ENCODE peak calls at places on chromosomes 16 and 17, in four cellular contexts. E, C, K and H are unnamed samples. For H3K4me1, the result is how much of the 10 kb centered on the place peaks cover.

GRCh38 chr17:9875441-9875840 is 29.6 kb downstream of the RCVRN start:
- DNase-seq in C (no peak), E (peak), K (no peak), H (no peak)

GRCh38 chr16:85187002-85187401 is 74.7 kb upstream of the CIBAR2 start:
- DNase-seq in E (no peak), C (no peak), K (no peak), H (peak)

GRCh38 chr17:63438092-63439051 is 7.7 kb downstream of the CYB561 start:
- DNase-seq in E (no peak), C (no peak), K (no peak), H (no peak)

GRCh38 chr17:76909971-76910760 is 42.0 kb downstream of the MGAT5B start:
- DNase-seq in K (peak), C (peak), E (no peak), H (no peak)

GRCh38 chr17:62670202-62670821 is 42.8 kb downstream of the MRC2 start:
- DNase-seq in E (no peak), C (no peak), K (peak), H (no peak)

GRCh38 chr16:46789499-46790414 is 41.2 kb downstream of the C16orf87 start:
- DNase-seq in C (peak), K (peak), E (no peak), H (peak)

GRCh38 chr17:82490512-82491195 is 28.9 kb upstream of the FOXK2 start:
- DNase-seq in C (no peak), K (no peak), E (no peak), H (no peak)

GRCh38 chr16:4190934-4191333 is 50.9 kb downstream of the SRL start:
- DNase-seq in E (no peak), K (no peak), C (no peak), H (peak)

GRCh38 chr17:40457369-40457768 is 14.1 kb downstream of the IGFBP4 start:
- DNase-seq in E (no peak), C (no peak), K (no peak), H (no peak)

GRCh38 chr16:58339452-58339938 is 44.7 kb upstream of the PRSS54 start:
- DNase-seq in E (no peak), K (peak), C (peak), H (no peak)

GRCh38 chr16:71746442-71747046 is 22.0 kb upstream of the PHLPP2 start:
- DNase-seq in K (peak), E (peak), C (peak), H (no peak)

GRCh38 chr16:80015566-80015965 is 415.0 kb upstream of the MAF start:
- DNase-seq in E (peak), C (no peak), K (peak), H (no peak)

GRCh38 chr16:73047536-73048291 is at the start of gene ZFHX3:
- DNase-seq in E (peak), C (peak), K (peak), H (peak)

GRCh38 chr17:7883781-7884386 is 4.7 kb upstream of the CHD3 start:
- DNase-seq in E (peak), K (no peak), C (peak), H (no peak)

GRCh38 chr16:57801098-57801855 is 1.0 kb downstream of the KIFC3 start:
- DNase-seq in C (no peak), K (peak), E (peak), H (peak)

GRCh38 chr17:39018267-39019134 is 51.3 kb upstream of the FBXO47 start:
- DNase-seq in C (no peak), E (peak), K (no peak), H (no peak)

GRCh38 chr17:41814195-41814594 is 1.4 kb downstream of the FKBP10 start:
- DNase-seq in K (no peak), E (no peak), C (no peak), H (no peak)

GRCh38 chr17:55426851-55427586 is 5.4 kb upstream of the MMD start:
- DNase-seq in C (no peak), E (no peak), K (peak), H (no peak)

GRCh38 chr17:63550816-63551639 is 751 bp downstream of the DCAF7 start:
- DNase-seq in E (no peak), C (peak), K (peak), H (no peak)

GRCh38 chr17:44792276-44792675 is 33.5 kb downstream of the ADAM11 start:
- DNase-seq in K (peak), C (no peak), E (no peak), H (no peak)

GRCh38 chr16:1533443-1533951 is at the start of gene TMEM204:
- DNase-seq in E (no peak), K (no peak), C (no peak), H (peak)

GRCh38 chr16:82031116-82032084 is 3.7 kb upstream of the HSD17B2 start:
- DNase-seq in C (peak), E (no peak), K (peak), H (no peak)

GRCh38 chr16:72856797-72857196 is 191.1 kb downstream of the ZFHX3 start:
- DNase-seq in K (no peak), E (no peak), C (peak), H (no peak)

GRCh38 chr16:84286568-84287220 is 8.0 kb upstream of the WFDC1 start:
- DNase-seq in E (no peak), K (no peak), C (no peak), H (peak)

GRCh38 chr17:13885953-13886889 is 183.1 kb upstream of the COX10 start:
- DNase-seq in K (no peak), C (no peak), E (no peak), H (no peak)

GRCh38 chr17:58039975-58040374 is 32.9 kb upstream of the SRSF1 start:
- DNase-seq in E (no peak), C (no peak), K (peak), H (no peak)

GRCh38 chr16:65667013-65667578 is 545.2 kb upstream of the CDH11 start:
- DNase-seq in C (peak), E (no peak), K (no peak), H (no peak)

GRCh38 chr17:63124536-63124935 is 158.5 kb downstream of the TANC2 start:
- DNase-seq in C (peak), E (no peak), K (no peak), H (no peak)

GRCh38 chr17:50198026-50198669 is 3.3 kb downstream of the COL1A1 start:
- DNase-seq in E (peak), C (peak), K (peak), H (peak)

GRCh38 chr17:32264140-32264799 is 1.4 kb upstream of the RHBDL3 start:
- DNase-seq in C (no peak), K (no peak), E (no peak), H (no peak)

GRCh38 chr16:48435906-48436305 is 50.7 kb upstream of the SIAH1 start:
- DNase-seq in E (no peak), K (no peak), C (no peak), H (no peak)

GRCh38 chr16:78852236-78852635 is 748.3 kb downstream of the MAF start:
- DNase-seq in C (no peak), E (no peak), K (no peak), H (no peak)

GRCh38 chr17:1482686-1483445 is 9.6 kb downstream of the MYO1C start:
- DNase-seq in K (no peak), C (no peak), E (no peak), H (no peak)

GRCh38 chr17:10369239-10369638 is 3.6 kb downstream of the MYH13 start:
- DNase-seq in E (no peak), K (no peak), C (no peak), H (no peak)

GRCh38 chr17:76145231-76146052 is 4.4 kb upstream of the FOXJ1 start:
- DNase-seq in E (no peak), K (no peak), C (peak), H (peak)

GRCh38 chr17:76720941-76721340 is 5.5 kb downstream of the JMJD6 start:
- DNase-seq in K (no peak), C (no peak), E (no peak), H (no peak)

GRCh38 chr17:27453466-27453865 is 2.8 kb upstream of the KSR1 start:
- DNase-seq in K (no peak), E (no peak), C (no peak), H (no peak)

GRCh38 chr16:11494433-11494832 is 92.3 kb downstream of the LITAF start:
- DNase-seq in E (no peak), C (no peak), K (no peak), H (no peak)

GRCh38 chr16:75329933-75330332 is 78.5 kb upstream of the BCAR1 start:
- DNase-seq in K (no peak), C (no peak), E (no peak), H (no peak)

GRCh38 chr17:38750312-38751121 is 2.0 kb upstream of the PSMB3 start:
- DNase-seq in C (peak), E (peak), K (peak), H (no peak)

DNA sequence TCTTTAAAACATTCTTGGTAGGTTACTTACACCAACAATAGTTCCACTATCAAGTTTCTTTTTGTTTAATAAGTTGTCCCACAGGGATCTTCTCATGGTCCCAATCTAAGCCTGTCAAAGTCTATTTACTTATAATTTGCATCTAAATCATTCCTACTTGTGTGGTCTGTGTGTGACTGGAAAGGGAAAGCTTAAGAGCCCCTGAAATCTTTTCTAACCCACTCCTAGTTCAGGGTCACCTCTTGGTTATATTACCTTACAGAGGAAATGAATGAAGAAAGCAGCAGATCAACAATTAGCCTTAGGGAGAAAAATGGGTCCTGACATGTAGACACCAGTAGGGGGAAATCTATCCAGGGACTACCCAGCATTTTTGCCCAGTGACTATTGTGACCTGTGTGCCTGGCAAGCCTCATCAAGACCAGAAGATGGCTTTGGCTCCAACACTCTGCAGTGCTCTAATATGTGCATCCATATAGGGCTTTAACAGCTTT is 110.4 kb upstream of the HAS3 start:
- DNase-seq in K (peak), E (peak), C (peak), H (no peak)
- H3K4me1 ChIP-seq in K (half or more), E (half or more), C (under half), H (under half)

DNA sequence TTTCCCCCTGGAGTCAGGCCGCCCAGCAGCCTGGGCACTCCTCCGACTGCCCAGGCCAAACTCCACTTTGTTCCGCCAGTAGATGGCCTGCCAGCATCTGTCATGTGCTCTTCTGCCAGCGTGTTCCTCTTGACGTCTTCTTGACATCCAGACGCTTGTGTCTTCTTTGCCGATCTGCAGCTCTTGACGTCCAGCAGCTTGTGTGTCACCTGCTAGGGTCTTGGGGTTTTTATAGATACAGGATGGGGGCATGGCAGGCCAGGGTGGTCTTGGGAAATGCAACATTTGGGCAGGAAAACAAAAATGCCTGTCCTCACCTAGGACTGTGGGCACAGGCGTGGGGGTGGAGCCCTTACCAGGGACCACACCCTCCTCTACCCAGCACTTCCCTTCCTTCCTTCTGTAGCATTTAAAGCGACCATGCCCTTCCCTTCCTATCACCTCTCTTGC is 88.7 kb downstream of the BMERB1 start:
- DNase-seq in E (no peak), C (no peak), K (no peak), H (peak)
- TF ChIP-seq CTCF in E (peak), C (no peak), K (no peak), H (peak)

GRCh38 chr17:37490022-37490587 is 414 bp downstream of the DUSP14 start:
- DNase-seq in K (peak), E (no peak), C (peak), H (peak)
- H3K4me3 ChIP-seq in K (peak), E (peak), C (peak), H (peak)

DNA sequence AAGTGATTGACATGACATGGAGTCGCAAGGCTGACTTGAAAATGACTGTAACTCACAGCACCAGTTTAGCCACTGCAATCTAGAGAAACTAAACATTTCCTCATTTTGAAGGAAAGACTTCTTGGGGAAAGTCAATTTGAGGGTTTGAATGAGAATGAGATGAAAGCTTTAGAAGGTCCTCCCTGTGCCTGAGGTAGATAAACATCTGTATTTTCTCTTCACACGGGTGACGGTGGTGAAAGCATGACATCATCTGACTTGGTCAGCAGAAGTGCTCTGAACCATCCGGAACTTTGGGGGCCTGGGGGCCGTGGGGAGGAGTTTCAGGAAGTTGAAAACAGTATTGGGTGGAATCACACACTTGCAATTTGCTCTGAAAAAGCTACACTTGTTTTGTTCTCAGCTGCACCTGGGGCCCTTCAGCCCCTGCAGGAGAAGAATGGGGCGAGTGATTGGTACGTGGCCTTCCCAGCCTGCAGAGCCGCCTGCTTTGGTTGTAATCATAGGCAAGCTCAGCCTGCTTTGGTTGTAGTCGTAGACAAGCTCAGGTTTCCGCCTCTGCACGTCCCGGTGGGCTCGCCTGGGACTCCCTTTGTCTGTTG is 5.0 kb downstream of the BANP start:
- DNase-seq in E (peak), K (no peak), C (no peak), H (no peak)
- H3K4me1 ChIP-seq in E (under half), K (under half), C (under half), H (under half)

DNA sequence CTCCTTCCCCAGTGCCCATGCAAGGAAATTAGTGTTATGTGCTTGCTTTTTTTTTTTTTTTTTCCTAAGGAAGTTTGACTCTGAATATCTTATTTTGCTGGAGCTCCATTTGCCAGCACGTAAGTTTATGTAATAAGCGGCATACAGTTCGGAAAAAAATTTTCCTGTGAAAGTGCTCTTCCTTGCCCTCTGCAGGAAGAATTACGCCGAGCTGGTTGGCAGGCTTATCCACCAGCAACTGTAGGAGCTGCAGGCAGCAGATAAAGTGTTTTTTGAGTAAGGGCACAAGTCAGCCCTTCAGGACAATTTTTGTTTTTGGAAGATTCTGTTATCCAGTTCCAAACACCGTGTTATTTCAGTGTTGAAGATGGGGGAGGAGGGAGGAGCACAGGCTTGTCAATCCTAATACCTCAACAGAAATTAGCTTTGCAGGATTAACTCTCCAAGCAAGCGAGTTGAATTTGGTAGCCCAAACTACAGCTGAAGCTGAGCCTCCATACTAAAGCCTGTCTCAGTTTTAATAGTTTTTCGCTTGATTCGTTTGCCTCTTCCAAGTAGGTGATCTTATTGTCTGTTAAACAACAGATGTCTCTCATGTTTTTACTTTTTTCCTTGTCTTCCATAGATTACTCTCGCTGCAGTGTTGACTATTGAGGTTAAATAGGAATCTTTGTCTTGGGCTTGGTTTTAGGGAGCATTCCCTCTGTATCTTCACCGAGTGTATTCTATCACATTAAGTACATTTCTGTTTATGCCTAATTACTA is 1.1 kb downstream of the SPECC1 start:
- DNase-seq in C (peak), K (peak), E (peak), H (no peak)
- TF ChIP-seq CTCF in C (peak), K (peak), E (peak), H (no peak)

GRCh38 chr16:67844441-67844840 is 2.3 kb upstream of the NUTF2 start:
- DNase-seq in C (no peak), K (peak), E (no peak), H (no peak)
- H3K4me3 ChIP-seq in C (peak), K (no peak), E (no peak), H (peak)

GRCh38 chr16:8948831-8949230 is 14.9 kb downstream of the USP7 start:
- DNase-seq in K (no peak), C (no peak), E (no peak), H (no peak)
- H3K4me1 ChIP-seq in K (under half), C (under half), E (under half), H (half or more)

DNA sequence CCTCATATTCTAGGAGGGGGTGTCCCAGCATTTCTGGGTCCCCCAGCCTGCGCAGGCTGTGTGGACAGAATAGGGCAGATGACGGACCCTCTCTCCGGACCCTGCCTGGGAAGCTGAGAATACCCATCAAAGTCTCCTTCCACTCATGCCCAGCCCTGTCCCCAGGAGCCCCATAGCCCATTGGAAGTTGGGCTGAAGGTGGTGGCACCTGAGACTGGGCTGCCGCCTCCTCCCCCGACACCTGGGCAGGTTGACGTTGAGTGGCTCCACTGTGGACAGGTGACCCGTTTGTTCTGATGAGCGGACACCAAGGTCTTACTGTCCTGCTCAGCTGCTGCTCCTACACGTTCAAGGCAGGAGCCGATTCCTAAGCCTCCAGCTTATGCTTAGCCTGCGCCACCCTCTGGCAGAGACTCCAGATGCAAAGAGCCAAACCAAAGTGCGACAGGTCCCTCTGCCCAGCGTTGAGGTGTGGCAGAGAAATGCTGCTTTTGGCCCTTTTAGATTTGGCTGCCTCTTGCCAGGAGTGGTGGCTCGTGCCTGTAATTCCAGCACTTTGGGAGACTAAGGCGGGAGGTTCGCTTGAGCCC is 11.6 kb downstream of the STH start:
- DNase-seq in K (no peak), E (no peak), C (no peak), H (no peak)
- TF ChIP-seq CTCF in K (no peak), E (no peak), C (no peak), H (no peak)